ENCODE peak calls at places on chromosomes 12 and 14, in ten cellular contexts. N is Calu3, E is HAP-1, W is sciatic nerve, D is germinal center, A is NCI-H524 treated with DMSO at 0.1 percent for 48 hours, M is pancreas, L is cardiac fibroblast, X is retina, O is tibial artery. P is an unnamed sample.

GRCh38 chr12:63068857-63069442 is 82.1 kb downstream of the AVPR1A start:
- DNase-seq in N (peak), E (peak), W (no peak), D (no peak), A (no peak), M (no peak), L (peak), X (peak), O (no peak), P (no peak)

GRCh38 chr14:20652996-20653975 is 11.8 kb upstream of the OR6S1 start:
- DNase-seq in N (peak), E (peak), W (no peak), D (no peak), A (no peak), M (no peak), L (peak), X (peak), O (no peak), P (no peak)

GRCh38 chr14:100375273-100375962 is 52.3 kb downstream of the SLC25A47 start:
- DNase-seq in N (peak), E (peak), W (peak), D (peak), A (no peak), M (no peak), L (peak), X (no peak), O (peak), P (peak)

GRCh38 chr14:105401699-105402098 is 3.4 kb downstream of the TEX22 start:
- DNase-seq in N (no peak), E (no peak), W (no peak), D (no peak), A (no peak), M (no peak), L (no peak), X (no peak), O (no peak), P (no peak)

GRCh38 chr12:18171571-18171970 is 81.6 kb upstream of the RERGL start:
- DNase-seq in N (no peak), E (no peak), W (no peak), D (no peak), A (no peak), M (no peak), L (no peak), X (no peak), O (no peak), P (no peak)

GRCh38 chr14:104350463-104351185 is 212.2 kb downstream of the KIF26A start:
- DNase-seq in N (no peak), E (no peak), W (peak), D (no peak), A (no peak), M (no peak), L (no peak), X (peak), O (peak), P (no peak)

GRCh38 chr14:68939424-68939892 is 39.6 kb downstream of the ACTN1 start:
- DNase-seq in N (no peak), E (no peak), W (no peak), D (no peak), A (no peak), M (no peak), L (no peak), X (no peak), O (no peak), P (no peak)

GRCh38 chr12:102740157-102741032 is 176.6 kb downstream of the PAH start:
- DNase-seq in N (no peak), E (no peak), W (no peak), D (no peak), A (peak), M (no peak), L (peak), X (peak), O (no peak), P (no peak)

GRCh38 chr12:113065126-113066007 is 8.8 kb downstream of the DTX1 start:
- DNase-seq in N (peak), E (peak), W (no peak), D (peak), A (peak), M (peak), L (no peak), X (peak), O (no peak), P (peak)